ENCODE peak calls at places on chromosome 11, in ten cellular contexts. One of them, this sample, is unnamed.

GRCh38 chr11:128708660-128709059 is 14.8 kb downstream of the FLI1 start:
- DNase-seq in psoas muscle: no peak
- DNase-seq in mucosa of descending colon: no peak
- DNase-seq in endodermal cell: no peak
- DNase-seq in cardiac muscle cell: no peak
- DNase-seq in AG04450: no peak
- DNase-seq in kidney epithelial cell: no peak
- DNase-seq in cardiac fibroblast: no peak
- DNase-seq in dorsolateral prefrontal cortex: no peak
- DNase-seq in left ventricle myocardium inferior: no peak
- DNase-seq in this sample: no peak

GRCh38 chr11:34830648-34831047 is 85.5 kb downstream of the APIP start:
- DNase-seq in AG04450: peak
- DNase-seq in kidney epithelial cell: no peak
- DNase-seq in mucosa of descending colon: no peak
- DNase-seq in left ventricle myocardium inferior: peak
- DNase-seq in cardiac muscle cell: peak
- DNase-seq in cardiac fibroblast: peak
- DNase-seq in psoas muscle: no peak
- DNase-seq in endodermal cell: no peak
- DNase-seq in dorsolateral prefrontal cortex: no peak
- DNase-seq in this sample: no peak

GRCh38 chr11:132911186-132911585 is 621.1 kb downstream of the OPCML start:
- DNase-seq in dorsolateral prefrontal cortex: no peak
- DNase-seq in mucosa of descending colon: no peak
- DNase-seq in psoas muscle: no peak
- DNase-seq in cardiac muscle cell: peak
- DNase-seq in kidney epithelial cell: no peak
- DNase-seq in AG04450: peak
- DNase-seq in left ventricle myocardium inferior: no peak
- DNase-seq in endodermal cell: no peak
- DNase-seq in cardiac fibroblast: peak
- DNase-seq in this sample: no peak

GRCh38 chr11:115581871-115582639 is 77.8 kb upstream of the CADM1 start:
- DNase-seq in endodermal cell: peak
- DNase-seq in cardiac fibroblast: no peak
- DNase-seq in cardiac muscle cell: no peak
- DNase-seq in kidney epithelial cell: no peak
- DNase-seq in left ventricle myocardium inferior: no peak
- DNase-seq in AG04450: no peak
- DNase-seq in psoas muscle: no peak
- DNase-seq in mucosa of descending colon: peak
- DNase-seq in dorsolateral prefrontal cortex: no peak
- DNase-seq in this sample: no peak

GRCh38 chr11:9565822-9566560 is 7.5 kb upstream of the WEE1 start:
- DNase-seq in AG04450: peak
- DNase-seq in kidney epithelial cell: peak
- DNase-seq in dorsolateral prefrontal cortex: no peak
- DNase-seq in endodermal cell: peak
- DNase-seq in left ventricle myocardium inferior: no peak
- DNase-seq in psoas muscle: peak
- DNase-seq in cardiac fibroblast: peak
- DNase-seq in cardiac muscle cell: peak
- DNase-seq in mucosa of descending colon: no peak
- DNase-seq in this sample: peak

GRCh38 chr11:121670792-121671275 is 218.1 kb upstream of the SORL1-AS1 start:
- DNase-seq in dorsolateral prefrontal cortex: no peak
- DNase-seq in psoas muscle: no peak
- DNase-seq in AG04450: no peak
- DNase-seq in mucosa of descending colon: no peak
- DNase-seq in cardiac muscle cell: peak
- DNase-seq in endodermal cell: no peak
- DNase-seq in kidney epithelial cell: no peak
- DNase-seq in cardiac fibroblast: no peak
- DNase-seq in left ventricle myocardium inferior: no peak
- DNase-seq in this sample: no peak

GRCh38 chr11:72012897-72013721 is 14.4 kb downstream of the IL18BP start:
- DNase-seq in psoas muscle: peak
- DNase-seq in endodermal cell: no peak
- DNase-seq in dorsolateral prefrontal cortex: peak
- DNase-seq in cardiac fibroblast: peak
- DNase-seq in AG04450: no peak
- DNase-seq in cardiac muscle cell: peak
- DNase-seq in kidney epithelial cell: no peak
- DNase-seq in left ventricle myocardium inferior: peak
- DNase-seq in mucosa of descending colon: no peak
- DNase-seq in this sample: peak

GRCh38 chr11:128482512-128483191 is 104.7 kb downstream of the ETS1 start:
- DNase-seq in AG04450: no peak
- DNase-seq in mucosa of descending colon: no peak
- DNase-seq in endodermal cell: no peak
- DNase-seq in psoas muscle: peak
- DNase-seq in cardiac fibroblast: peak
- DNase-seq in kidney epithelial cell: no peak
- DNase-seq in dorsolateral prefrontal cortex: no peak
- DNase-seq in cardiac muscle cell: peak
- DNase-seq in left ventricle myocardium inferior: no peak
- DNase-seq in this sample: peak

GRCh38 chr11:119067371-119068222 is at the start of gene VPS11:
- DNase-seq in cardiac fibroblast: peak
- DNase-seq in AG04450: peak
- DNase-seq in mucosa of descending colon: peak
- DNase-seq in psoas muscle: peak
- DNase-seq in left ventricle myocardium inferior: peak
- DNase-seq in endodermal cell: peak
- DNase-seq in dorsolateral prefrontal cortex: peak
- DNase-seq in kidney epithelial cell: peak
- DNase-seq in cardiac muscle cell: peak
- DNase-seq in this sample: peak

GRCh38 chr11:59973097-59973496 is 9.3 kb downstream of the OOSP4A start:
- DNase-seq in endodermal cell: no peak
- DNase-seq in cardiac muscle cell: no peak
- DNase-seq in left ventricle myocardium inferior: no peak
- DNase-seq in kidney epithelial cell: no peak
- DNase-seq in cardiac fibroblast: no peak
- DNase-seq in mucosa of descending colon: no peak
- DNase-seq in psoas muscle: no peak
- DNase-seq in dorsolateral prefrontal cortex: no peak
- DNase-seq in AG04450: no peak
- DNase-seq in this sample: no peak

GRCh38 chr11:47611240-47611863 is 17.1 kb upstream of the C1QTNF4 start:
- DNase-seq in AG04450: no peak
- DNase-seq in endodermal cell: peak
- DNase-seq in left ventricle myocardium inferior: no peak
- DNase-seq in mucosa of descending colon: no peak
- DNase-seq in psoas muscle: no peak
- DNase-seq in dorsolateral prefrontal cortex: no peak
- DNase-seq in kidney epithelial cell: no peak
- DNase-seq in cardiac muscle cell: no peak
- DNase-seq in cardiac fibroblast: no peak
- DNase-seq in this sample: no peak

GRCh38 chr11:107591098-107591445 is at the start of gene ELMOD1:
- DNase-seq in dorsolateral prefrontal cortex: peak
- DNase-seq in kidney epithelial cell: no peak
- DNase-seq in left ventricle myocardium inferior: peak
- DNase-seq in cardiac muscle cell: peak
- DNase-seq in psoas muscle: peak
- DNase-seq in cardiac fibroblast: peak
- DNase-seq in AG04450: no peak
- DNase-seq in mucosa of descending colon: peak
- DNase-seq in endodermal cell: peak
- DNase-seq in this sample: no peak
- TF ChIP-seq CTCF in dorsolateral prefrontal cortex: no peak
- TF ChIP-seq CTCF in kidney epithelial cell: no peak
- TF ChIP-seq CTCF in left ventricle myocardium inferior: peak
- TF ChIP-seq CTCF in cardiac muscle cell: no peak
- TF ChIP-seq CTCF in psoas muscle: peak
- TF ChIP-seq CTCF in cardiac fibroblast: peak
- TF ChIP-seq CTCF in AG04450: peak
- TF ChIP-seq CTCF in mucosa of descending colon: no peak
- TF ChIP-seq CTCF in endodermal cell: no peak
- TF ChIP-seq CTCF in this sample: peak

DNA sequence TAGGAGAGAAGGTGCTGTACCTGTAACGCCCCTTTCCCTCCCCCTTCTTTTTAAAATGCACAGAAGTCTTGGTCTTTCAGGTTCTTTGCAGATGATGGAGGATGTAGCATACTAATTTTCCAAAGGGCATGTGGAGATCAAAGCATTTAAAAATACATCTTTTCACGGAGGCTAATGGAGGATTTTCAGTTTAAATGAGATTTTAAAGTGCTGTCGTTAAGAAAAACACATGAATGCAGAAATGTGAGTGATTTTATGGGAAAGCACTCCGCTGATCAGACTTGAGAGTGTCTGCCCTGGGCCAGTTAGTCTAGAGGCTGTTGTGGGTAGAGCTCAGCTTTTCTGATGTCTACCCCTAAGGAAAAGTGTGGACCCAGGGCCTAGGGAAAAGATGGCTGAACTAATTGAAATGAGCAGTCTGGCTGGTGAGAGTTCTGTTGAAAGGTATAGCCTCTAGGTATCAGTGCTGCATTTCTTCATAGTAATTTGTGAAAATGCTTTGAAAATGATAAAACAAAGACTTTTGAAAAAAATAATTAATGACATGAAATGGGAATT is 2.5 kb downstream of the AMOTL1 start:
- DNase-seq in psoas muscle: no peak
- DNase-seq in left ventricle myocardium inferior: no peak
- DNase-seq in cardiac fibroblast: no peak
- DNase-seq in AG04450: no peak
- DNase-seq in cardiac muscle cell: no peak
- DNase-seq in dorsolateral prefrontal cortex: no peak
- DNase-seq in mucosa of descending colon: no peak
- DNase-seq in endodermal cell: no peak
- DNase-seq in kidney epithelial cell: no peak
- DNase-seq in this sample: no peak
- H3K4me3 ChIP-seq in psoas muscle: peak
- H3K4me3 ChIP-seq in left ventricle myocardium inferior: peak
- H3K4me3 ChIP-seq in cardiac fibroblast: no peak
- H3K4me3 ChIP-seq in AG04450: peak
- H3K4me3 ChIP-seq in cardiac muscle cell: no peak
- H3K4me3 ChIP-seq in dorsolateral prefrontal cortex: peak
- H3K4me3 ChIP-seq in mucosa of descending colon: no peak
- H3K4me3 ChIP-seq in endodermal cell: peak
- H3K4me3 ChIP-seq in kidney epithelial cell: no peak
- H3K4me3 ChIP-seq in this sample: no peak

GRCh38 chr11:67071420-67072284 is 15.0 kb downstream of the RHOD start:
- DNase-seq in cardiac fibroblast: peak
- DNase-seq in dorsolateral prefrontal cortex: peak
- DNase-seq in kidney epithelial cell: no peak
- DNase-seq in cardiac muscle cell: peak
- DNase-seq in psoas muscle: peak
- DNase-seq in mucosa of descending colon: peak
- DNase-seq in AG04450: no peak
- DNase-seq in left ventricle myocardium inferior: peak
- DNase-seq in endodermal cell: peak
- DNase-seq in this sample: no peak
- TF ChIP-seq CTCF in cardiac fibroblast: peak
- TF ChIP-seq CTCF in dorsolateral prefrontal cortex: peak
- TF ChIP-seq CTCF in kidney epithelial cell: peak
- TF ChIP-seq CTCF in cardiac muscle cell: peak
- TF ChIP-seq CTCF in psoas muscle: peak
- TF ChIP-seq CTCF in mucosa of descending colon: peak
- TF ChIP-seq CTCF in AG04450: peak
- TF ChIP-seq CTCF in left ventricle myocardium inferior: peak
- TF ChIP-seq CTCF in endodermal cell: peak
- TF ChIP-seq CTCF in this sample: peak

DNA sequence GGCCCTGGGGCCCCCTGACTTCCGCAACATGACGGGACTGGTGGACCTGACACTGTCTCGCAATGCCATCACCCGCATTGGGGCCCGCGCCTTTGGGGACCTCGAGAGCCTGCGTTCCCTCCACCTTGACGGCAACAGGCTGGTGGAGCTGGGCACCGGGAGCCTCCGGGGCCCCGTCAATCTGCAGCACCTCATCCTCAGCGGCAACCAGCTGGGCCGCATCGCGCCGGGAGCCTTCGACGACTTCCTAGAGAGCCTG is 992 bp downstream of the LRFN4 start:
- DNase-seq in kidney epithelial cell: no peak
- DNase-seq in psoas muscle: no peak
- DNase-seq in endodermal cell: no peak
- DNase-seq in mucosa of descending colon: no peak
- DNase-seq in left ventricle myocardium inferior: no peak
- DNase-seq in cardiac fibroblast: no peak
- DNase-seq in AG04450: no peak
- DNase-seq in dorsolateral prefrontal cortex: no peak
- DNase-seq in cardiac muscle cell: no peak
- DNase-seq in this sample: no peak
- H3K4me3 ChIP-seq in kidney epithelial cell: peak
- H3K4me3 ChIP-seq in psoas muscle: no peak
- H3K4me3 ChIP-seq in endodermal cell: peak
- H3K4me3 ChIP-seq in mucosa of descending colon: no peak
- H3K4me3 ChIP-seq in left ventricle myocardium inferior: peak
- H3K4me3 ChIP-seq in cardiac fibroblast: peak
- H3K4me3 ChIP-seq in AG04450: peak
- H3K4me3 ChIP-seq in dorsolateral prefrontal cortex: peak
- H3K4me3 ChIP-seq in cardiac muscle cell: no peak
- H3K4me3 ChIP-seq in this sample: no peak

GRCh38 chr11:69000391-69000790 is 12.7 kb downstream of the MRGPRF start:
- DNase-seq in dorsolateral prefrontal cortex: no peak
- DNase-seq in left ventricle myocardium inferior: no peak
- DNase-seq in AG04450: no peak
- DNase-seq in psoas muscle: no peak
- DNase-seq in cardiac muscle cell: no peak
- DNase-seq in mucosa of descending colon: peak
- DNase-seq in endodermal cell: peak
- DNase-seq in cardiac fibroblast: no peak
- DNase-seq in kidney epithelial cell: no peak
- DNase-seq in this sample: no peak

GRCh38 chr11:69002101-69002742 is 10.8 kb downstream of the MRGPRF start:
- DNase-seq in cardiac muscle cell: no peak
- DNase-seq in dorsolateral prefrontal cortex: no peak
- DNase-seq in kidney epithelial cell: no peak
- DNase-seq in left ventricle myocardium inferior: no peak
- DNase-seq in AG04450: no peak
- DNase-seq in endodermal cell: peak
- DNase-seq in mucosa of descending colon: peak
- DNase-seq in cardiac fibroblast: no peak
- DNase-seq in psoas muscle: no peak
- DNase-seq in this sample: no peak

GRCh38 chr11:69001301-69002081 is 11.6 kb downstream of the MRGPRF start:
- DNase-seq in dorsolateral prefrontal cortex: no peak
- DNase-seq in cardiac fibroblast: no peak
- DNase-seq in AG04450: no peak
- DNase-seq in mucosa of descending colon: peak
- DNase-seq in left ventricle myocardium inferior: no peak
- DNase-seq in psoas muscle: no peak
- DNase-seq in endodermal cell: peak
- DNase-seq in kidney epithelial cell: no peak
- DNase-seq in cardiac muscle cell: no peak
- DNase-seq in this sample: no peak

GRCh38 chr11:68999093-68999747 is 13.8 kb downstream of the MRGPRF start:
- DNase-seq in psoas muscle: no peak
- DNase-seq in cardiac muscle cell: no peak
- DNase-seq in dorsolateral prefrontal cortex: no peak
- DNase-seq in left ventricle myocardium inferior: no peak
- DNase-seq in AG04450: no peak
- DNase-seq in cardiac fibroblast: no peak
- DNase-seq in endodermal cell: peak
- DNase-seq in mucosa of descending colon: no peak
- DNase-seq in kidney epithelial cell: no peak
- DNase-seq in this sample: no peak

GRCh38 chr11:69000831-69001245 is 12.2 kb downstream of the MRGPRF start:
- DNase-seq in kidney epithelial cell: no peak
- DNase-seq in mucosa of descending colon: peak
- DNase-seq in dorsolateral prefrontal cortex: no peak
- DNase-seq in cardiac muscle cell: peak
- DNase-seq in endodermal cell: peak
- DNase-seq in cardiac fibroblast: peak
- DNase-seq in AG04450: no peak
- DNase-seq in left ventricle myocardium inferior: no peak
- DNase-seq in psoas muscle: no peak
- DNase-seq in this sample: peak
- TF ChIP-seq CTCF in kidney epithelial cell: peak
- TF ChIP-seq CTCF in mucosa of descending colon: no peak
- TF ChIP-seq CTCF in dorsolateral prefrontal cortex: peak
- TF ChIP-seq CTCF in cardiac muscle cell: peak
- TF ChIP-seq CTCF in endodermal cell: peak
- TF ChIP-seq CTCF in cardiac fibroblast: peak
- TF ChIP-seq CTCF in AG04450: peak
- TF ChIP-seq CTCF in left ventricle myocardium inferior: peak
- TF ChIP-seq CTCF in psoas muscle: peak
- TF ChIP-seq CTCF in this sample: peak